ENCODE peak calls at places on chromosomes 13 and 19, in six cellular contexts. M is stimulated activated CD4-positive, alpha-beta T cell treated with anti-CD3 and anti-CD28 coated beads, Interleukin-15, amount 100 ng/mL, for 24 hours; A is tibial nerve; H is activated T-helper 9 cell treated with anti-CD3 and anti-CD28 coated beads, Interleukin-2, amount 50 U/mL, for 16 hours; U is CD4-positive, CD25-positive, alpha-beta regulatory T cell; W is stimulated activated CD8-positive, alpha-beta memory T cell treated with anti-CD3 and anti-CD28 coated beads, Interleukin-12 subunit alpha, Interleukin-12 subunit beta, amount 100 ng/mL, for 1 hour. X is an unnamed sample.

GRCh38 chr13:102870677-102871415 is 25.0 kb downstream of the ERCC5 start:
- DNase-seq in M (peak), W (peak), A (peak), U (peak), H (peak), X (no peak)

GRCh38 chr19:39246951-39247669 is 1.5 kb downstream of the IFNL4 start:
- DNase-seq in W (no peak), A (no peak), M (peak), H (no peak), U (peak), X (peak)

GRCh38 chr19:48714759-48715261 is 4.7 kb downstream of the MAMSTR start:
- DNase-seq in A (no peak), U (no peak), H (no peak), W (no peak), M (no peak), X (no peak)

GRCh38 chr19:4369109-4369887 is 25.9 kb downstream of the MPND start:
- DNase-seq in W (peak), M (peak), U (peak), H (peak), A (peak), X (no peak)

GRCh38 chr13:46339035-46339666 is 47.9 kb downstream of the RUBCNL start:
- DNase-seq in M (peak), A (peak), H (no peak), W (no peak), U (no peak), X (no peak)

GRCh38 chr13:60577761-60578160 is 180.7 kb downstream of the TDRD3 start:
- DNase-seq in H (no peak), M (no peak), A (no peak), W (no peak), U (no peak), X (no peak)

GRCh38 chr13:94251801-94252200 is 227.7 kb downstream of the DCT start:
- DNase-seq in M (no peak), W (no peak), A (no peak), U (no peak), H (no peak), X (no peak)

GRCh38 chr13:113078895-113079720 is 26.5 kb upstream of the F7 start:
- DNase-seq in A (no peak), M (no peak), W (no peak), H (no peak), U (no peak), X (no peak)

GRCh38 chr13:113460064-113460555 is 6.8 kb upstream of the ADPRHL1 start:
- DNase-seq in H (no peak), W (no peak), M (no peak), A (no peak), U (no peak), X (no peak)

GRCh38 chr19:29815231-29815630 is 3.4 kb downstream of the CCNE1 start:
- DNase-seq in A (no peak), H (no peak), M (no peak), U (peak), W (no peak), X (no peak)